ENCODE peak calls at places on chromosomes 11 and 22, in eight cellular contexts. B, D, Q, O, N, M, P and U are unnamed samples.

GRCh38 chr11:9158898-9159391 is 67.5 kb upstream of the SCUBE2 start:
- DNase-seq in N (no peak), D (no peak), P (no peak), M (no peak), B (no peak), Q (no peak), O (no peak), U (no peak)

GRCh38 chr11:124043420-124043819 is 2.3 kb upstream of the OR10G7 start:
- DNase-seq in B (no peak), Q (no peak), O (no peak), M (no peak), D (no peak), P (no peak), N (no peak), U (no peak)

GRCh38 chr22:32994046-32994827 is 63.9 kb downstream of the SYN3 start:
- DNase-seq in O (no peak), B (peak), Q (no peak), M (no peak), P (no peak), D (no peak), N (no peak), U (no peak)

GRCh38 chr11:68312117-68312779 is at the start of gene LRP5:
- DNase-seq in D (no peak), O (no peak), P (no peak), M (peak), Q (no peak), B (no peak), N (no peak), U (no peak)

GRCh38 chr11:16959528-16960100 is 54.6 kb downstream of the PLEKHA7 start:
- DNase-seq in D (no peak), Q (no peak), P (peak), N (no peak), M (no peak), B (no peak), O (no peak), U (no peak)

GRCh38 chr11:70323811-70324210 is 53.3 kb downstream of the PPFIA1 start:
- DNase-seq in D (no peak), Q (no peak), B (no peak), O (no peak), P (no peak), M (no peak), N (no peak), U (no peak)

GRCh38 chr11:44016546-44017442 is 31.0 kb upstream of the ACCSL start:
- DNase-seq in D (no peak), B (no peak), Q (no peak), P (peak), O (no peak), M (no peak), N (no peak), U (no peak)

GRCh38 chr11:14894657-14895598 is 2.9 kb upstream of the CYP2R1 start:
- DNase-seq in O (peak), Q (no peak), B (peak), P (peak), D (no peak), N (no peak), M (no peak), U (no peak)

GRCh38 chr11:100010393-100010792 is 676.7 kb upstream of the ARHGAP42 start:
- DNase-seq in Q (no peak), D (no peak), B (no peak), P (no peak), N (peak), O (no peak), M (peak), U (no peak)

GRCh38 chr11:40293655-40294342 is 1165.7 kb downstream of the LRRC4C start:
- DNase-seq in M (peak), Q (peak), O (peak), B (peak), P (peak), D (no peak), N (peak), U (no peak)